ENCODE peak calls at places on chromosomes 7 and 10, in seven cellular contexts. Q, X, E, N, Z, W and L are unnamed samples. For H3K27me3, the result is how much of the 10 kb centered on the place peaks cover.

GRCh38 chr10:62456611-62457101 is 82.5 kb downstream of the ZNF365 start:
- DNase-seq in Q (peak), X (no peak), E (no peak), N (no peak), Z (no peak), W (no peak), L (no peak)

GRCh38 chr10:99345350-99345749 is 16.2 kb downstream of the CNNM1 start:
- DNase-seq in Q (peak), X (no peak), E (peak), N (no peak), Z (no peak), W (no peak), L (peak)

GRCh38 chr7:124032369-124033092 is at the start of gene TMEM229A:
- DNase-seq in Q (peak), X (peak), E (peak), N (peak), Z (peak), W (peak), L (peak)

GRCh38 chr10:89207181-89207800 is at the start of gene CH25H:
- DNase-seq in Q (peak), X (peak), E (peak), N (peak), Z (no peak), W (peak), L (peak)

GRCh38 chr7:29573594-29573993 is 10.0 kb downstream of the PRR15 start:
- DNase-seq in Q (no peak), X (no peak), E (peak), N (no peak), Z (no peak), W (no peak), L (no peak)

GRCh38 chr7:500521-501420 is 18.9 kb downstream of the PDGFA start:
- DNase-seq in Q (no peak), X (no peak), E (no peak), N (no peak), Z (no peak), W (no peak), L (no peak)

GRCh38 chr7:155913311-155913710 is 101.0 kb upstream of the SHH start:
- DNase-seq in Q (peak), X (no peak), E (no peak), N (no peak), Z (no peak), W (no peak), L (no peak)

GRCh38 chr7:22094413-22095304 is 149.0 kb upstream of the CDCA7L start:
- DNase-seq in Q (peak), X (no peak), E (peak), N (no peak), Z (no peak), W (no peak), L (peak)

GRCh38 chr10:59580257-59580863 is 129.3 kb downstream of the SLC16A9 start:
- DNase-seq in Q (peak), X (no peak), E (peak), N (no peak), Z (no peak), W (peak), L (peak)

GRCh38 chr10:36675458-36675880 is 449.9 kb upstream of the ANKRD30A start:
- DNase-seq in Q (peak), X (no peak), E (peak), N (no peak), Z (no peak), W (no peak), L (no peak)

GRCh38 chr7:42156541-42156865 is 80.5 kb downstream of the GLI3 start:
- DNase-seq in Q (no peak), X (no peak), E (no peak), N (no peak), Z (no peak), W (no peak), L (no peak)

GRCh38 chr10:9766762-9767161 is 1250.9 kb upstream of the CELF2 start:
- DNase-seq in Q (no peak), X (no peak), E (no peak), N (no peak), Z (no peak), W (no peak), L (peak)

DNA sequence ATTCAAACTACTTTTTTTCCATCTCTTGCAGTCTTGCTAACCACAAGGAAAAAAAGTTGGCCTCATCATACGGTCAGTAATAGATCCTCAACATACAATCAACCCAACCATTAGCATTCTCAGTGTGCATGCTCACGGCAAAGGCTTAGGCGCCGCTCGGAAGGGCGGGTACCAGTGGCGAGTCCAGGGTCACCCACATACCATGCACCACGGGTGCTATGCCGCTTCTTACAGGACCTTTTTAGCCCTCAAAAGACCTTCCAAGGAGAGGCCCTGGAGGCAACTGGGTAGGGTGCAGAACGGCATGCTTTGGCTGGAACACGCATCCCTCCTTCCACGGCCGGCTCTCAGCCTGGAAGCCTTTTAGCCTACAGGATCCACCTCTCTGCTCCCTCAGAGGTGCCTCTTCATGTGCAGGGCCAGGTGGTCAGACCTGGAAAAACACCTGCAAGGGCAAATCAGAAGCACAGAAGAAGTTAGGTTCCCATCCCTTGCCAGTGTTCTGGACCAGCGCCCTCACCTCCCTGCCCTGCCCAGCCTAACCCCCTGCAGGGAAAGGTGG is 5.8 kb downstream of the KLF6 start:
- DNase-seq in Q (peak), X (peak), E (peak), N (no peak), Z (no peak), W (peak), L (no peak)
- H2BK5ac ChIP-seq in Q (peak), X (no peak), E (no peak), N (no peak), Z (no peak), W (no peak), L (no peak)

DNA sequence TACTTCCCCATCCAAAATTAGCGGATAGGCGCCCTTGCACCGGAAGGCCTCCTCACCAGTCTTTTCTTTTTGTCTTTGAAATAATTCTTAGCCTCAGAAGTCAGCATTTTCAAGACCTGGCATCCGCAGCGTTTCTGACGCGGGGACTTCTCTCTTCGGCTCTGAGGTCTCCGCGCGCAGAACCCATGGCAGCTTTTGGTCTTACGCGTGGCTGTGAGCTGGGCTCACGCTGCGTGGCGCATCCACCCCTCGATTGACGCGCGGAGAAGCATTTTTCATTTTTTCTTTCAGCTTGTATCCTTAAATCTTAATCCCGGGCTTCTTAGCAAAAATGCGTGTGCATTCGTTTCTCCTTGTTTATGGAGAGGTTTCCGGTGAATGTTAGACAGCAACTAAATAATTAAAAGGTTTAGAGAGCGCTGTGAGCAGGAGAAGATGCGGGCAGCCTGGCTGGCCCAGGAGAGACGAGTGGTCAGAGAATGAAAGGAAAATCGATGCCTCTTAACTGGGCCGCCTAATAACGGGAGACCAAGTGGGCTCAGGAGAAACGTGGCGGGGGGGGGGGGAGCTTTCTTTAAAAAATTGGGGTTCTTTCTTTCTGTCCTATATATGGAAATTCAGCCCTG is 2.0 kb upstream of the GATA3 start:
- DNase-seq in Q (no peak), X (no peak), E (peak), N (peak), Z (no peak), W (peak), L (no peak)
- H3K27me3 ChIP-seq in Q (half or more), X (half or more), E (half or more), N (half or more), Z (half or more), W (under half), L (under half)

GRCh38 chr7:121604627-121605296 is 208.7 kb upstream of the FAM3C start:
- DNase-seq in Q (no peak), X (no peak), E (peak), N (no peak), Z (no peak), W (no peak), L (peak)

GRCh38 chr7:121610243-121610642 is 214.1 kb upstream of the FAM3C start:
- DNase-seq in Q (no peak), X (no peak), E (no peak), N (no peak), Z (no peak), W (no peak), L (no peak)

GRCh38 chr7:121608785-121609184 is 212.7 kb upstream of the FAM3C start:
- DNase-seq in Q (no peak), X (no peak), E (no peak), N (no peak), Z (no peak), W (no peak), L (peak)

GRCh38 chr7:121605297-121605640 is 209.2 kb upstream of the FAM3C start:
- DNase-seq in Q (peak), X (no peak), E (peak), N (no peak), Z (no peak), W (peak), L (no peak)

GRCh38 chr7:121609208-121609607 is 213.1 kb upstream of the FAM3C start:
- DNase-seq in Q (no peak), X (no peak), E (no peak), N (no peak), Z (no peak), W (no peak), L (no peak)
- H3K23ac ChIP-seq in Q (no peak), X (no peak), E (no peak), N (no peak), Z (no peak), W (no peak), L (no peak)

GRCh38 chr10:71659050-71659738 is 60.4 kb downstream of the C10orf105 start:
- DNase-seq in Q (no peak), X (peak), E (no peak), N (peak), Z (no peak), W (no peak), L (peak)
- H2BK5ac ChIP-seq in Q (no peak), X (no peak), E (no peak), N (no peak), Z (peak), W (no peak), L (no peak)

GRCh38 chr10:78396754-78397153 is 363.1 kb downstream of the RPS24 start:
- DNase-seq in Q (no peak), X (no peak), E (peak), N (no peak), Z (no peak), W (no peak), L (no peak)
- H3K27me3 ChIP-seq in Q (under half), X (under half), E (under half), N (under half), Z (under half), W (under half), L (under half)

DNA sequence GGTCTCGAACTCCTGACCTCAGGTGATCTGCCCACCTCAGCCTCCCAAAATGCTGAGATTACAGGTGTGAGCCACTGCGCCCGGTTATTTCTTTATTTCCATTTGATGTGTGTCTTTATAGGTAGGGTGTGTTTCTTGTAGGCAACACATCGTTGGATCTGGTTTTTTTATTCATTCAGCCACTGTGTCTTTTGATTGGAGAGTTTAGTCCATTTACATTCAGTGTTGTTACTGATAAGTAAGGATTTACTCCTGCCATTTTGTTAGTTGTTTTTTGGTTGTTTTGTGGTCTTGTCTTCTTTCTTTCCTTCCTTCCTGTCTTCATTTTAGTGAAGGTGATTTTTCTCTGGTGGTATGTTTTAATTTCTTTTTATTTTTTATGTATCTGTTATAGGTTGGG is 16.9 kb downstream of the TMEM248 start:
- DNase-seq in Q (no peak), X (no peak), E (no peak), N (no peak), Z (no peak), W (no peak), L (no peak)
- H3K23ac ChIP-seq in Q (no peak), X (no peak), E (no peak), N (no peak), Z (no peak), W (no peak), L (no peak)

DNA sequence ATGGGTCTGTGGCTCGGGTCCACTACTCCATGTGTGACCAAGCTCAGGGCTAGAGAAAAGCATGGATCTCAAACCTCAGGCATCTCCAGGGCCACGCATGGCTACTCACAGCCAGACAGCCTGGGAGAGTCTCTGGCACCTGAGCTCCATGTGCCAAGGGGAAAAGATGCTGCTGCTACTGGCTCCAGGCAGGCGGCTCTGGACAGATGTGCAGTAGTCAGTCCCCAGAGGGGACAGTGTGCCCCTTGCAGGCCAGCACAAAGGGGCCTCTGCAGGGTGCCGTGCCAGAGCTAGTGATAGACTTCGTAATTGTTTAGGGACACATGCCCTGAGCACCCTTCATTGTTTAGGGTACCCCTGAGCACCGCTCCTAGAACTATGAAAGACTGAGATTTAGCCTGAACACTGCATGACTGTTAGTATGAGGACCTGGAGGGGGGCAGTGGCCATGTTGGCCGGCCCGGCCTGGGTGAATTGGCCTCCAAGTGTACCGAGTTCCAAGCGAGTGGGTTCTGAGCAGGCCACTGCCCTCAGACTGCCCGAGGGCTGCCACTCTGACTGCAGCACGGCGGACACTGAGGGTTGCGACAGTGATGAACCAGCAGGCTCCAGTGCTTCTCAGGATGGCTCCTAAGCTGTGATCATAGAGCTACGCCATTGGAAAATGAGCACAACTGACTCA is 80.7 kb downstream of the TCERG1L start:
- DNase-seq in Q (no peak), X (no peak), E (no peak), N (no peak), Z (no peak), W (no peak), L (no peak)
- H2BK5ac ChIP-seq in Q (no peak), X (no peak), E (no peak), N (no peak), Z (peak), W (no peak), L (no peak)